ENCODE peak calls at places on chromosome 21, in seven cellular contexts. I, Y, F, A, G, D and W are unnamed samples.

GRCh38 chr21:14678987-14679574 is 133.0 kb upstream of the SAMSN1 start:
- DNase-seq in D (no peak), F (no peak), I (no peak), Y (no peak), G (no peak), A (no peak), W (no peak)

GRCh38 chr21:35428489-35428888 is 379.4 kb upstream of the RUNX1 start:
- DNase-seq in G (no peak), I (peak; percentile 27), D (peak; percentile 65), F (peak; percentile 70), A (peak; percentile 37), Y (peak; percentile 32), W (peak; percentile 14)

GRCh38 chr21:24093032-24093431 is 1514.2 kb downstream of the MRPL39 start:
- DNase-seq in Y (no peak), D (no peak), A (no peak), I (no peak), G (no peak), F (no peak), W (no peak)

GRCh38 chr21:29423521-29423920 is 124.8 kb downstream of the BACH1 start:
- DNase-seq in G (no peak), F (no peak), D (no peak), A (no peak), Y (no peak), I (no peak), W (no peak)

GRCh38 chr21:36385909-36386642 is 884 bp downstream of the CHAF1B start:
- DNase-seq in D (peak; percentile 64), I (no peak), A (no peak), F (no peak), Y (no peak), G (no peak), W (no peak)

GRCh38 chr21:28299946-28300345 is 692.7 kb downstream of the LTN1 start:
- DNase-seq in D (no peak), I (no peak), F (no peak), Y (no peak), A (no peak), G (no peak), W (no peak)

GRCh38 chr21:36288651-36289243 is 31.2 kb upstream of the MORC3 start:
- DNase-seq in G (no peak), Y (no peak), D (no peak), F (no peak), I (peak; percentile 63), A (no peak), W (no peak)

GRCh38 chr21:37868896-37869295 is 47.4 kb downstream of the KCNJ6 start:
- DNase-seq in I (no peak), D (peak; percentile 42), F (no peak), G (no peak), A (no peak), Y (no peak), W (no peak)

GRCh38 chr21:38376235-38376634 is 119.4 kb downstream of the KCNJ15 start:
- DNase-seq in I (no peak), G (no peak), A (no peak), F (no peak), Y (no peak), D (no peak), W (no peak)

GRCh38 chr21:35909456-35910178 is 150.7 kb downstream of the SETD4 start:
- DNase-seq in I (no peak), A (no peak), F (no peak), G (no peak), D (no peak), Y (no peak), W (no peak)

GRCh38 chr21:40563845-40564717 is 282.9 kb downstream of the DSCAM start:
- DNase-seq in G (no peak), D (no peak), F (no peak), Y (no peak), A (no peak), I (no peak), W (no peak)

GRCh38 chr21:38965241-38965640 is 159.5 kb downstream of the ETS2 start:
- DNase-seq in D (no peak), Y (no peak), I (no peak), A (no peak), G (no peak), F (no peak), W (no peak)

GRCh38 chr21:17688912-17689874 is 76.5 kb upstream of the BTG3 start:
- DNase-seq in Y (peak; percentile 23), A (peak; percentile 38), I (peak; percentile 32), D (no peak), F (peak; percentile 73), G (no peak), W (peak; percentile 44)

GRCh38 chr21:40143822-40144525 is 276.7 kb downstream of the PCP4 start:
- DNase-seq in F (no peak), G (peak; percentile 53), D (no peak), A (peak; percentile 4), I (peak; percentile 30), Y (peak; percentile 26), W (peak; percentile 24)

GRCh38 chr21:35578350-35578782 is 482.0 kb downstream of the SETD4 start:
- DNase-seq in I (no peak), A (no peak), D (no peak), Y (no peak), F (no peak), G (no peak), W (no peak)

GRCh38 chr21:16651956-16652355 is 860.9 kb upstream of the CXADR start:
- DNase-seq in I (no peak), G (no peak), A (no peak), D (no peak), F (no peak), Y (no peak), W (no peak)

GRCh38 chr21:28883931-28884330 is 108.7 kb downstream of the LTN1 start:
- DNase-seq in Y (no peak), F (no peak), I (no peak), D (no peak), A (no peak), G (no peak), W (no peak)

GRCh38 chr21:36059823-36060158 is 535 bp downstream of the SETD4 start:
- DNase-seq in F (no peak), D (peak; percentile 69), A (peak; percentile 2), G (no peak), Y (peak; percentile 36), I (no peak), W (peak; percentile 41)

GRCh38 chr21:39125752-39126485 is 57.3 kb downstream of the PSMG1 start:
- DNase-seq in F (no peak), G (no peak), I (peak; percentile 46), A (no peak), D (peak; percentile 84), Y (no peak), W (no peak)

GRCh38 chr21:35265170-35265877 is 216.2 kb upstream of the RUNX1 start:
- DNase-seq in I (no peak), G (no peak), Y (no peak), D (no peak), A (no peak), F (no peak), W (no peak)

GRCh38 chr21:29083306-29083705 is 9.9 kb upstream of the CCT8 start:
- DNase-seq in G (no peak), I (no peak), F (no peak), D (no peak), A (no peak), Y (no peak), W (no peak)

GRCh38 chr21:43934116-43934515 is 69.1 kb downstream of the AGPAT3 start:
- DNase-seq in G (no peak), A (no peak), D (no peak), F (no peak), Y (no peak), I (no peak), W (no peak)

GRCh38 chr21:38380391-38381137 is 117.7 kb downstream of the ERG start:
- DNase-seq in Y (no peak), A (no peak), D (peak; percentile 78), F (no peak), G (no peak), I (no peak), W (no peak)

GRCh38 chr21:37849703-37850102 is 66.6 kb downstream of the KCNJ6 start:
- DNase-seq in D (no peak), I (no peak), G (no peak), F (no peak), Y (no peak), A (no peak), W (no peak)

GRCh38 chr21:21412096-21412495 is 413.9 kb downstream of the NCAM2 start:
- DNase-seq in I (no peak), F (no peak), Y (no peak), G (no peak), A (no peak), D (no peak), W (no peak)

GRCh38 chr21:38735807-38736206 is 69.9 kb upstream of the ETS2 start:
- DNase-seq in Y (no peak), G (no peak), I (no peak), D (no peak), F (no peak), A (no peak), W (no peak)

GRCh38 chr21:41802185-41802584 is 35.3 kb upstream of the RIPK4 start:
- DNase-seq in D (no peak), F (no peak), G (no peak), A (no peak), I (no peak), Y (no peak), W (no peak)
- H3K27ac ChIP-seq in D (no peak overlapping the region), F (no peak overlapping the region), G (no peak overlapping the region), A (no peak overlapping the region), I (no peak overlapping the region), Y (no peak overlapping the region), W (peak overlapping the region; percentile 16)

GRCh38 chr21:27094182-27094948 is 127.5 kb upstream of the ADAMTS5 start:
- DNase-seq in Y (no peak), F (no peak), G (no peak), A (no peak), I (no peak), D (no peak), W (no peak)
- H3K27ac ChIP-seq in Y (peak overlapping the region; percentile 37), F (no peak overlapping the region), G (no peak overlapping the region), A (no peak overlapping the region), I (no peak overlapping the region), D (no peak overlapping the region), W (peak overlapping the region; percentile 3)

DNA sequence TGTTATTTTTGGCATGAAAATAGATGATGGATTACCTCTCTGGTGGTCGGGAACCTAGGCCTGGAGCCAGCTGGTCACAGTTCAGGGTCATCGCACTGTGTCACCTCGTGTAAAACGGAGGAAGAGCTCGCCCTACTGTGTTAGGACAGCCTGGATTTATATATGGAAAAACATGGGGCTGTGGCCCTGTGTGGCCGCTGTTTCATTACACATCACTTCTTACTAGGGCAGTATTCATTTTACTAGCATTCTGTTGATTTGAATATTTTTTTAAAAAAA is 104.5 kb upstream of the COL6A1 start:
- DNase-seq in F (no peak), G (no peak), Y (no peak), I (no peak), D (no peak), A (no peak), W (no peak)
- H3K27ac ChIP-seq in F (no peak overlapping the region), G (no peak overlapping the region), Y (no peak overlapping the region), I (no peak overlapping the region), D (no peak overlapping the region), A (no peak overlapping the region), W (no peak overlapping the region)

DNA sequence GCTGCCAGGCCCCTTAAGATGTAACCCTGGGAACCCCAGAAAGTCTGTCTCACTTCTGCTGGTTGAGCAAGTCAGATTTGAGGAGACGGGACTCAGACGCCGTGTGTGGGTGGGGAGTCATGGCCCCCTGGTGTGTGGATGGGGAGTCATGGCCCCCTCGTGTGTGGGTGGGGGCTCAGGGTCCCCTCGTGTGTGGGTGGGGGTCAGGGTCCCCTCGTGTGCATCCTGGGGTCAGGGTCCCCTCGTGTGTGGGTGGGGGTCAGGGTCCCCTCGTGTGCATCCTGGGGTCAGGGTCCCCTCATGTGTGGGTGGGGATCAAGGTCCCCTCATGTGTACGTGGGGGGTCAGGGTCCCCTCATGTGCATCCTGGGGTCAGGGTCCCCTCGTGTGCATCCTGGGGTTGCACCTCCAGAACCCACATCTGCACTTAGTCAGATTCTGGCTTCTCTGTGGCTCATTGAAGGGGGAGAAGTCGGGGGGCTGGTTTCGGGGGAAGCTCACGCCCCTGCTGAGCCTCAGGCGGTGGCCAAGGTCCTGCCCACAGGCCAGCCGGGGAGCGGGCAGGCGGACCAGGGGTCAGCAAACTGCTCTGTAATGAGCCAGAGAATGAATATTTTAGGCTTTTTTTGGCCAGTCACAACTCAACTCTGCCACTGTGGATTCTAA is 33.4 kb upstream of the POFUT2 start:
- DNase-seq in I (no peak), F (no peak), G (no peak), D (no peak), A (no peak), Y (peak; percentile 0), W (no peak)
- H3K27ac ChIP-seq in I (no peak overlapping the region), F (no peak overlapping the region), G (peak overlapping the region; percentile 63), D (peak overlapping the region; percentile 99), A (no peak overlapping the region), Y (peak overlapping the region; percentile 87), W (peak overlapping the region; percentile 91)